ENCODE peak calls at places on chromosomes 12 and 14, in five cellular contexts. U, J, Q, R and A are unnamed samples.

GRCh38 chr14:29150659-29151058 is 384.1 kb downstream of the FOXG1 start:
- DNase-seq in U (no peak), J (no peak), Q (no peak), R (no peak), A (no peak)

GRCh38 chr12:12797789-12798142 is 12.3 kb downstream of the APOLD1 start:
- DNase-seq in U (no peak), J (no peak), Q (no peak), R (no peak), A (no peak)

GRCh38 chr12:92493816-92494215 is 209.0 kb upstream of the PLEKHG7 start:
- DNase-seq in U (no peak), J (no peak), Q (no peak), R (no peak), A (peak; percentile 22)

GRCh38 chr12:114703060-114703493 is 19.1 kb upstream of the TBX3 start:
- DNase-seq in U (no peak), J (no peak), Q (no peak), R (no peak), A (no peak)

GRCh38 chr12:95396849-95397498 is 77.0 kb upstream of the METAP2 start:
- DNase-seq in U (peak; percentile 26), J (no peak), Q (peak; percentile 17), R (peak; percentile 67), A (peak; percentile 19)

GRCh38 chr14:22721213-22721612 is 45.3 kb upstream of the OXA1L start:
- DNase-seq in U (no peak), J (no peak), Q (no peak), R (no peak), A (no peak)

GRCh38 chr12:99911967-99912366 is 72.8 kb downstream of the ANKS1B start:
- DNase-seq in U (no peak), J (no peak), Q (no peak), R (peak; percentile 16), A (no peak)

GRCh38 chr12:65642006-65642695 is 182.1 kb upstream of the HMGA2 start:
- DNase-seq in U (no peak), J (no peak), Q (no peak), R (no peak), A (no peak)

GRCh38 chr14:59582845-59583509 is 6.4 kb upstream of the CCDC175 start:
- DNase-seq in U (no peak), J (no peak), Q (peak; percentile 54), R (no peak), A (no peak)

GRCh38 chr14:24315807-24316596 is 4.7 kb downstream of the LTB4R start:
- DNase-seq in U (no peak), J (peak; percentile 55), Q (no peak), R (no peak), A (no peak)

GRCh38 chr14:61334197-61334701 is 12.9 kb downstream of the PRKCH start:
- DNase-seq in U (no peak), J (no peak), Q (no peak), R (no peak), A (no peak)

GRCh38 chr12:92570056-92570753 is 132.6 kb upstream of the PLEKHG7 start:
- DNase-seq in U (peak; percentile 89), J (no peak), Q (peak; percentile 82), R (peak; percentile 57), A (peak; percentile 87)

GRCh38 chr14:65071544-65071943 is 30.8 kb downstream of the MAX start:
- DNase-seq in U (no peak), J (no peak), Q (no peak), R (no peak), A (no peak)

GRCh38 chr14:65072256-65072655 is 30.1 kb downstream of the MAX start:
- DNase-seq in U (no peak), J (no peak), Q (peak; percentile 90), R (no peak), A (no peak)

GRCh38 chr14:65069874-65070709 is 32.2 kb downstream of the MAX start:
- DNase-seq in U (no peak), J (no peak), Q (no peak), R (no peak), A (no peak)

GRCh38 chr14:65072937-65073336 is 29.4 kb downstream of the MAX start:
- DNase-seq in U (no peak), J (no peak), Q (no peak), R (no peak), A (no peak)

DNA sequence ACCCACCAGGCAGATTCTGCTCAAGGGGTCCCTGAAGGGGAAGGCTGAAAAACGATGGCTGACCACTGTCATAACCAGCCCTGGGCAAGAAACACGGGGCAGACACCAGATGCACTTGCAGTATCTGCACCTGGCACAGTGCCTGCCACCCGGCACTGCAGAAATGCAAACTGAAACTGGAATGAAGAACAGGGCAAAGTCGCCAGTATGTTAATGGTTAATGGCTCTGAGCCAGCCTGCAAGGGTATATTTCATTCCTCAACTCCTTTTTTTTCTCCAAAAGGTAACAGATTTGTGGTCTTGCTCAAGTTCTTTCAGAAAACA is 31.6 kb downstream of the MAX start:
- DNase-seq in U (peak; percentile 15), J (no peak), Q (no peak), R (no peak), A (peak; percentile 24)
- TF ChIP-seq CTCF in U (no peak), J (no peak), Q (no peak), R (no peak), A (no peak)

GRCh38 chr14:85418716-85419115 is 111.2 kb upstream of the FLRT2 start:
- DNase-seq in U (peak; percentile 35), J (no peak), Q (no peak), R (no peak), A (no peak)

GRCh38 chr14:85415015-85415712 is 114.8 kb upstream of the FLRT2 start:
- DNase-seq in U (peak; percentile 94), J (peak; percentile 15), Q (no peak), R (peak; percentile 47), A (peak; percentile 94)

GRCh38 chr14:85416771-85417170 is 113.2 kb upstream of the FLRT2 start:
- DNase-seq in U (peak; percentile 69), J (no peak), Q (peak; percentile 38), R (peak; percentile 35), A (peak; percentile 62)

GRCh38 chr14:85420278-85420677 is 109.7 kb upstream of the FLRT2 start:
- DNase-seq in U (no peak), J (no peak), Q (no peak), R (no peak), A (no peak)

DNA sequence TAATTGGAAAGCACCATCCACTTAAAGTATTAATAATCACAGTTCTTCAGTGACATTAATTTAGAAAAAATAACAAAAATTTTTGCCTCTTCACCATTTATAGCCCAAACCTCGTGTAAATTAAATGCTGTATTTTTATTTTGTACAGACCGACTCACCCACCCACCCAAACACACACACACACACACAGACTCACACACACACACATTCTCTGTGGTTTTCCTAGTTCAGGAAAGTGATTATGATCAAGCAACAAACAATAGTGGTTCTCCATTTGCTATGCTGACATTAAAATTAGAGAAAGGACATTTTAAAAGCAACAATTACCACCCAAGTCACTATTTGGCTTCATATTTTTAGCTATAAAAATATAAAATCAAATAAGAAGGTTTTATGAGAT is 112.5 kb upstream of the FLRT2 start:
- DNase-seq in U (no peak), J (no peak), Q (no peak), R (no peak), A (no peak)
- H3K4me3 ChIP-seq in U (no peak overlapping the region), J (no peak overlapping the region), Q (no peak overlapping the region), R (no peak overlapping the region), A (no peak overlapping the region)

DNA sequence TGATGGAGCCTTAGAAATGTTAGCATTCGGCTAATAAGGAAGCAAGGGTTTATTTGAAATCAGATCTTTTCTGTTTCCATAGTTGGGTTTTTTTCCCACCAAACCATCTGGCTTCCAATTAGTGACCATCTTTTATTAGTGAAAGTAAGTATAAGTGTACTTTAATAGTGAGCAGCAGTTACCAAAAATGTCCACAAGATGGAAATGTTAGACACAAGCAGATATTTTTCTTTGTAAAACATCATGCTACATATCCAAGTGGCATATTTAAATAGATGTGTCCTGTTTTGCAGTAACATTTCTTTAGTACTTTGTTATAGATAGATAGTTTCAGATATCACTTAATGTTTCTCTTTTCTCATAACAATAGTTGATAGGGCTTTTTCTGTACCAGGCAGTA is 28.8 kb downstream of the YEATS4 start:
- DNase-seq in U (peak; percentile 86), J (no peak), Q (peak; percentile 57), R (peak; percentile 53), A (peak; percentile 76)
- TF ChIP-seq CTCF in U (peak; percentile 64), J (peak; percentile 68), Q (peak; percentile 19), R (peak; percentile 52), A (peak; percentile 67)

GRCh38 chr14:91945776-91946305 is 1.7 kb downstream of the FBLN5 start:
- DNase-seq in U (peak; percentile 10), J (no peak), Q (no peak), R (no peak), A (no peak)
- H3K4me3 ChIP-seq in U (peak overlapping the region; percentile 51), J (peak overlapping the region; percentile 71), Q (no peak overlapping the region), R (peak overlapping the region; percentile 83), A (peak overlapping the region; percentile 50)

DNA sequence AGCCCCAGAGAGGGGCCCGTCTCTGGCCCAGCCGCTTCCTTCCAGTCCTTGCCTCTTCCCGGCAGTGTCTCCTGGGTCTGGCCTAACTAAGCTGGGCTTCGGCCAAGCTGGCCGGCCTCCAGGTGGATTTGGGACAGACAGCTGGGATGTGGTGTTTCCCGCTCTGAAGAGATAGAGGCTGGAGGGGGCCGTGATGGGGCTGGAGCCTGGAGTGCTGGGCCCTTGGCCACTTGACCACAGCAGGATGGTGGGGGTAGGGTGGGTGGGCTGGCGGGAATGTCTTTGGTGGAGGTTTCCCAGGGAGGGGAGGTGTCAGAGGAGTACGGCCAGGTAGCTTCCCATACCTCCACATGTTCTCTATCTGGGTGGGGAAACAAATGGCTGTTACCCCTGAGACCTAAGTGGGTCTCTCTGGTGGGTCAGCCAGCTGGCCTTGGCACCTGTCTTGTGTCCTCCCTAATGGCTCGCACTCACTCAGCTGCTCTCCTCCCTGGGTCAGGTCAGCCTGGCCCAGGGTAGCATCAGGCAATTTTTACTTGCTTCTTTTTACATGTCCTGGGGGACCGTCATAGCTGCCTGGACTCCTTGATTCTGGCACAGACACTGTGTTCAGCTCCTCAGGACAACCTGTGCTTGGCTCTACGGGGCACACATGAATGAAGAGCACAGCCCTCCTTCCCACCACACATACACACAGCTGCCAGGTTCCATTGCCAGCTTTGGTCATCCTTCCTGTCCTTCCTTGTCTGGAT is 19.8 kb upstream of the PGF start:
- DNase-seq in U (peak; percentile 71), J (peak; percentile 92), Q (no peak), R (no peak), A (no peak)
- TF ChIP-seq CTCF in U (no peak), J (no peak), Q (no peak), R (no peak), A (no peak)

GRCh38 chr12:111405149-111405855 is 421 bp upstream of the SH2B3 start:
- DNase-seq in U (peak; percentile 94), J (peak; percentile 94), Q (peak; percentile 99), R (no peak), A (peak; percentile 92)
- H3K4me3 ChIP-seq in U (peak overlapping the region; percentile 52), J (peak overlapping the region; percentile 96), Q (peak overlapping the region; percentile 63), R (peak overlapping the region; percentile 66), A (peak overlapping the region; percentile 96)